ENCODE peak calls at places on chromosome 12, in five cellular contexts. One of them, this sample, is unnamed.

GRCh38 chr12:33439587-33440011 is at the start of gene SYT10:
- DNase-seq in NCI-H69: no peak
- DNase-seq in A673: peak; percentile 20
- DNase-seq in AG09309: no peak
- DNase-seq in activated T-cell treated with anti-CD3 and anti-CD28 coated beads for 48 hours: no peak
- DNase-seq in this sample: peak; percentile 38

GRCh38 chr12:51323317-51323960 is 535 bp downstream of the BIN2 start:
- DNase-seq in NCI-H69: no peak
- DNase-seq in A673: no peak
- DNase-seq in AG09309: no peak
- DNase-seq in activated T-cell treated with anti-CD3 and anti-CD28 coated beads for 48 hours: no peak
- DNase-seq in this sample: no peak

GRCh38 chr12:106583578-106584103 is 837 bp downstream of the RFX4 start:
- DNase-seq in NCI-H69: peak; percentile 72
- DNase-seq in A673: peak; percentile 28
- DNase-seq in AG09309: no peak
- DNase-seq in activated T-cell treated with anti-CD3 and anti-CD28 coated beads for 48 hours: no peak
- DNase-seq in this sample: no peak

GRCh38 chr12:52369809-52370208 is 2.5 kb upstream of the KRT85 start:
- DNase-seq in NCI-H69: no peak
- DNase-seq in A673: no peak
- DNase-seq in AG09309: no peak
- DNase-seq in activated T-cell treated with anti-CD3 and anti-CD28 coated beads for 48 hours: no peak
- DNase-seq in this sample: no peak

GRCh38 chr12:77685112-77685511 is 145.6 kb upstream of the NAV3 start:
- DNase-seq in NCI-H69: peak; percentile 74
- DNase-seq in A673: peak; percentile 88
- DNase-seq in AG09309: peak; percentile 58
- DNase-seq in activated T-cell treated with anti-CD3 and anti-CD28 coated beads for 48 hours: no peak
- DNase-seq in this sample: peak; percentile 91

GRCh38 chr12:19306366-19306765 is 132.9 kb upstream of the AEBP2 start:
- DNase-seq in NCI-H69: no peak
- DNase-seq in A673: no peak
- DNase-seq in AG09309: no peak
- DNase-seq in activated T-cell treated with anti-CD3 and anti-CD28 coated beads for 48 hours: no peak
- DNase-seq in this sample: no peak

GRCh38 chr12:94304566-94305061 is 155.1 kb downstream of the CEP83 start:
- DNase-seq in NCI-H69: no peak
- DNase-seq in A673: no peak
- DNase-seq in AG09309: no peak
- DNase-seq in activated T-cell treated with anti-CD3 and anti-CD28 coated beads for 48 hours: no peak
- DNase-seq in this sample: no peak

GRCh38 chr12:40168868-40169267 is 55.9 kb upstream of the LRRK2 start:
- DNase-seq in NCI-H69: no peak
- DNase-seq in A673: no peak
- DNase-seq in AG09309: no peak
- DNase-seq in activated T-cell treated with anti-CD3 and anti-CD28 coated beads for 48 hours: no peak
- DNase-seq in this sample: no peak

GRCh38 chr12:111454716-111455447 is 49.2 kb downstream of the SH2B3 start:
- DNase-seq in NCI-H69: no peak
- DNase-seq in A673: no peak
- DNase-seq in AG09309: no peak
- DNase-seq in activated T-cell treated with anti-CD3 and anti-CD28 coated beads for 48 hours: no peak
- DNase-seq in this sample: no peak

GRCh38 chr12:138898-139534 is 72.4 kb downstream of the IQSEC3 start:
- DNase-seq in NCI-H69: no peak
- DNase-seq in A673: peak; percentile 29
- DNase-seq in AG09309: no peak
- DNase-seq in activated T-cell treated with anti-CD3 and anti-CD28 coated beads for 48 hours: peak; percentile 18
- DNase-seq in this sample: no peak

GRCh38 chr12:132395192-132395907 is 66.0 kb upstream of the GALNT9 start:
- DNase-seq in NCI-H69: no peak
- DNase-seq in A673: no peak
- DNase-seq in AG09309: no peak
- DNase-seq in activated T-cell treated with anti-CD3 and anti-CD28 coated beads for 48 hours: no peak
- DNase-seq in this sample: no peak

GRCh38 chr12:630656-631632 is 32.3 kb downstream of the NINJ2 start:
- DNase-seq in NCI-H69: no peak
- DNase-seq in A673: no peak
- DNase-seq in AG09309: no peak
- DNase-seq in activated T-cell treated with anti-CD3 and anti-CD28 coated beads for 48 hours: peak; percentile 72
- DNase-seq in this sample: no peak

GRCh38 chr12:14247166-14247565 is 118.3 kb upstream of the ATF7IP start:
- DNase-seq in NCI-H69: no peak
- DNase-seq in A673: no peak
- DNase-seq in AG09309: no peak
- DNase-seq in activated T-cell treated with anti-CD3 and anti-CD28 coated beads for 48 hours: no peak
- DNase-seq in this sample: no peak

GRCh38 chr12:79250955-79251354 is 386.4 kb downstream of the SYT1 start:
- DNase-seq in NCI-H69: no peak
- DNase-seq in A673: no peak
- DNase-seq in AG09309: no peak
- DNase-seq in activated T-cell treated with anti-CD3 and anti-CD28 coated beads for 48 hours: no peak
- DNase-seq in this sample: no peak

This sample was measured in NCI-H82.